ENCODE peak calls at places on chromosome 3, in ten cellular contexts. R is MM.1S; P is body of pancreas; A is heart right ventricle; V is neuronal stem cell; B is colonic mucosa; T is mesenchymal stem cell; W is HCT116; U is substantia nigra; Y is CD4-positive, CD25-positive, alpha-beta regulatory T cell. H is an unnamed sample.

GRCh38 chr3:69649120-69649519 is 90.1 kb upstream of the MITF start:
- DNase-seq in R (no peak), P (no peak), A (no peak), V (no peak), B (no peak), T (no peak), W (no peak), U (no peak), Y (no peak), H (no peak)

GRCh38 chr3:164604687-164605086 is 473.6 kb downstream of the SI start:
- DNase-seq in R (no peak), P (peak), A (no peak), V (no peak), B (no peak), T (peak), W (no peak), U (no peak), Y (no peak), H (no peak)

GRCh38 chr3:114361391-114361790 is 67.6 kb downstream of the TIGIT start:
- DNase-seq in R (no peak), P (no peak), A (no peak), V (no peak), B (no peak), T (no peak), W (no peak), U (no peak), Y (no peak), H (no peak)

GRCh38 chr3:3560566-3561336 is 238.5 kb upstream of the LRRN1 start:
- DNase-seq in R (no peak), P (no peak), A (no peak), V (no peak), B (no peak), T (peak), W (no peak), U (no peak), Y (no peak), H (no peak)

GRCh38 chr3:10945683-10946287 is 46.8 kb upstream of the SLC6A1 start:
- DNase-seq in R (peak), P (peak), A (peak), V (peak), B (peak), T (peak), W (peak), U (peak), Y (peak), H (peak)

GRCh38 chr3:81492048-81492447 is 269.4 kb downstream of the GBE1 start:
- DNase-seq in R (no peak), P (no peak), A (no peak), V (no peak), B (no peak), T (peak), W (no peak), U (no peak), Y (no peak), H (no peak)

GRCh38 chr3:128794067-128794768 is 68.2 kb downstream of the RAB7A start:
- DNase-seq in R (no peak), P (no peak), A (no peak), V (no peak), B (no peak), T (peak), W (peak), U (no peak), Y (no peak), H (no peak)

GRCh38 chr3:197302696-197303341 is 4.4 kb upstream of the DLG1 start:
- DNase-seq in R (no peak), P (no peak), A (no peak), V (no peak), B (no peak), T (peak), W (no peak), U (no peak), Y (no peak), H (no peak)

GRCh38 chr3:35254917-35255316 is 384.4 kb upstream of the ARPP21 start:
- DNase-seq in R (no peak), P (no peak), A (no peak), V (no peak), B (no peak), T (no peak), W (no peak), U (no peak), Y (no peak), H (no peak)

GRCh38 chr3:25376346-25376745 is 51.7 kb upstream of the RARB start:
- DNase-seq in R (no peak), P (no peak), A (no peak), V (no peak), B (no peak), T (no peak), W (no peak), U (no peak), Y (no peak), H (no peak)

GRCh38 chr3:89571298-89571697 is 463.9 kb downstream of the EPHA3 start:
- DNase-seq in R (no peak), P (no peak), A (peak), V (no peak), B (no peak), T (no peak), W (no peak), U (no peak), Y (no peak), H (no peak)

GRCh38 chr3:4866841-4867240 is 112.4 kb upstream of the BHLHE40 start:
- DNase-seq in R (no peak), P (no peak), A (no peak), V (no peak), B (peak), T (peak), W (no peak), U (no peak), Y (no peak), H (no peak)

GRCh38 chr3:132867956-132868355 is 145.7 kb upstream of the NPHP3 start:
- DNase-seq in R (no peak), P (no peak), A (no peak), V (no peak), B (no peak), T (peak), W (no peak), U (no peak), Y (no peak), H (no peak)

GRCh38 chr3:11001020-11001657 is 8.6 kb downstream of the SLC6A1 start:
- DNase-seq in R (no peak), P (peak), A (no peak), V (peak), B (no peak), T (no peak), W (no peak), U (no peak), Y (no peak), H (no peak)

GRCh38 chr3:141738636-141739363 is 702 bp downstream of the RNF7 start:
- DNase-seq in R (peak), P (peak), A (no peak), V (no peak), B (peak), T (peak), W (no peak), U (no peak), Y (no peak), H (no peak)

GRCh38 chr3:53049987-53050386 is 4.1 kb upstream of the SFMBT1 start:
- DNase-seq in R (no peak), P (no peak), A (no peak), V (no peak), B (no peak), T (no peak), W (no peak), U (no peak), Y (no peak), H (no peak)

GRCh38 chr3:146555311-146555710 is 10.9 kb upstream of the PLSCR1 start:
- DNase-seq in R (no peak), P (no peak), A (no peak), V (no peak), B (no peak), T (no peak), W (no peak), U (no peak), Y (no peak), H (no peak)

GRCh38 chr3:132432639-132433038 is 15.3 kb downstream of the DNAJC13 start:
- DNase-seq in R (no peak), P (no peak), A (no peak), V (no peak), B (no peak), T (peak), W (peak), U (no peak), Y (no peak), H (no peak)

GRCh38 chr3:52396011-52396906 is 48.6 kb downstream of the SEMA3G start:
- DNase-seq in R (no peak), P (no peak), A (no peak), V (no peak), B (no peak), T (no peak), W (no peak), U (no peak), Y (no peak), H (peak)

GRCh38 chr3:13767896-13768295 is 112.0 kb downstream of the WNT7A start:
- DNase-seq in R (no peak), P (no peak), A (no peak), V (no peak), B (no peak), T (no peak), W (no peak), U (no peak), Y (no peak), H (no peak)

GRCh38 chr3:23611737-23612295 is 193.9 kb upstream of the UBE2E1 start:
- DNase-seq in R (no peak), P (peak), A (peak), V (no peak), B (no peak), T (peak), W (no peak), U (peak), Y (no peak), H (peak)

GRCh38 chr3:76199382-76199781 is 414.0 kb upstream of the ZNF717 start:
- DNase-seq in R (no peak), P (no peak), A (no peak), V (no peak), B (no peak), T (no peak), W (no peak), U (no peak), Y (no peak), H (no peak)

GRCh38 chr3:10973196-10973595 is 19.4 kb upstream of the SLC6A1 start:
- DNase-seq in R (no peak), P (no peak), A (no peak), V (no peak), B (no peak), T (no peak), W (no peak), U (no peak), Y (no peak), H (no peak)

GRCh38 chr3:169945313-169945712 is 21.3 kb upstream of the SEC62 start:
- DNase-seq in R (peak), P (no peak), A (no peak), V (no peak), B (peak), T (peak), W (no peak), U (no peak), Y (no peak), H (no peak)

GRCh38 chr3:124599779-124600693 is 130.2 kb upstream of the UMPS start:
- DNase-seq in R (peak), P (no peak), A (no peak), V (no peak), B (peak), T (no peak), W (peak), U (no peak), Y (no peak), H (no peak)

GRCh38 chr3:63141-63845 is 133.3 kb upstream of the CHL1 start:
- DNase-seq in R (no peak), P (peak), A (no peak), V (no peak), B (no peak), T (no peak), W (no peak), U (no peak), Y (no peak), H (no peak)

GRCh38 chr3:49899815-49900214 is 3.9 kb downstream of the MST1R start:
- DNase-seq in R (no peak), P (no peak), A (no peak), V (no peak), B (no peak), T (no peak), W (no peak), U (no peak), Y (no peak), H (no peak)

GRCh38 chr3:70984756-70985155 is 598.8 kb downstream of the FOXP1 start:
- DNase-seq in R (no peak), P (no peak), A (no peak), V (no peak), B (no peak), T (peak), W (no peak), U (no peak), Y (no peak), H (no peak)

GRCh38 chr3:52237006-52237658 is 1.8 kb downstream of the TWF2 start:
- DNase-seq in R (no peak), P (no peak), A (no peak), V (no peak), B (no peak), T (no peak), W (no peak), U (no peak), Y (no peak), H (no peak)

GRCh38 chr3:194671511-194671899 is 486 bp downstream of the LSG1 start:
- DNase-seq in R (peak), P (no peak), A (no peak), V (no peak), B (no peak), T (peak), W (peak), U (no peak), Y (peak), H (no peak)

GRCh38 chr3:155876537-155876936 is 6.1 kb downstream of the GMPS start:
- DNase-seq in R (no peak), P (no peak), A (no peak), V (no peak), B (no peak), T (no peak), W (no peak), U (no peak), Y (no peak), H (no peak)

GRCh38 chr3:155737844-155738460 is 6.9 kb downstream of the PLCH1 start:
- DNase-seq in R (no peak), P (peak), A (no peak), V (no peak), B (peak), T (no peak), W (peak), U (no peak), Y (no peak), H (no peak)

GRCh38 chr3:67077656-67078055 is 79.5 kb downstream of the KBTBD8 start:
- DNase-seq in R (no peak), P (no peak), A (no peak), V (no peak), B (no peak), T (no peak), W (no peak), U (no peak), Y (no peak), H (no peak)

GRCh38 chr3:142353571-142353970 is 94.3 kb downstream of the XRN1 start:
- DNase-seq in R (no peak), P (no peak), A (no peak), V (no peak), B (no peak), T (peak), W (no peak), U (no peak), Y (no peak), H (no peak)

GRCh38 chr3:40580494-40581091 is 55.8 kb downstream of the ZNF621 start:
- DNase-seq in R (peak), P (peak), A (peak), V (peak), B (peak), T (peak), W (peak), U (peak), Y (peak), H (peak)

DNA sequence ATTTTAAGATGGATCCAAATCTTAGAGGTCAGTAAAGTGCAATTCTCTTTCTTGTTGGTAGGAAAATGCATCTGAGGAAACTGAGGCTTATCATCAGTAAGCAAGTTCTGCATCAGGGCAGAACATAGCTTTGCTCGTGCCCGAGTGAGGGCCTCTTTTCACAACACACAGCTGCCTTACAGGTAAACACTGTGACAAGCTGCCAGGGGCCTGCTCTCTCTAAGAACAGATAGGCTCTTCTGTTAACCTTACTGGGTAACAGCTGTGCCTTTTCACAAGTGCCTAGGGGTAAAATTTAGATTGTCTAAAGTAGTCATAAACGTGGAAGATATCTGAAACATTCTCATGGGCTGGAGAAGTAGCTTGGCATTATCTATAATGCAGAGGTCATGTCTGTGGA is 118.1 kb downstream of the C3orf38 start:
- DNase-seq in R (no peak), P (peak), A (no peak), V (no peak), B (no peak), T (no peak), W (no peak), U (no peak), Y (no peak), H (no peak)
- H3K27ac ChIP-seq in R (no peak), P (no peak), A (no peak), V (no peak), B (no peak), T (no peak), W (no peak), U (no peak), Y (no peak), H (no peak)

GRCh38 chr3:29185706-29186105 is 95.2 kb upstream of the RBMS3 start:
- DNase-seq in R (no peak), P (no peak), A (no peak), V (no peak), B (no peak), T (peak), W (no peak), U (no peak), Y (no peak), H (no peak)

GRCh38 chr3:29186131-29186599 is 94.7 kb upstream of the RBMS3 start:
- DNase-seq in R (no peak), P (no peak), A (no peak), V (no peak), B (no peak), T (peak), W (peak), U (no peak), Y (no peak), H (no peak)

GRCh38 chr3:29181149-29181780 is 99.6 kb upstream of the RBMS3 start:
- DNase-seq in R (peak), P (no peak), A (no peak), V (no peak), B (no peak), T (no peak), W (no peak), U (no peak), Y (no peak), H (no peak)

GRCh38 chr3:29181872-29182271 is 99.0 kb upstream of the RBMS3 start:
- DNase-seq in R (no peak), P (no peak), A (no peak), V (no peak), B (no peak), T (no peak), W (no peak), U (no peak), Y (no peak), H (no peak)

DNA sequence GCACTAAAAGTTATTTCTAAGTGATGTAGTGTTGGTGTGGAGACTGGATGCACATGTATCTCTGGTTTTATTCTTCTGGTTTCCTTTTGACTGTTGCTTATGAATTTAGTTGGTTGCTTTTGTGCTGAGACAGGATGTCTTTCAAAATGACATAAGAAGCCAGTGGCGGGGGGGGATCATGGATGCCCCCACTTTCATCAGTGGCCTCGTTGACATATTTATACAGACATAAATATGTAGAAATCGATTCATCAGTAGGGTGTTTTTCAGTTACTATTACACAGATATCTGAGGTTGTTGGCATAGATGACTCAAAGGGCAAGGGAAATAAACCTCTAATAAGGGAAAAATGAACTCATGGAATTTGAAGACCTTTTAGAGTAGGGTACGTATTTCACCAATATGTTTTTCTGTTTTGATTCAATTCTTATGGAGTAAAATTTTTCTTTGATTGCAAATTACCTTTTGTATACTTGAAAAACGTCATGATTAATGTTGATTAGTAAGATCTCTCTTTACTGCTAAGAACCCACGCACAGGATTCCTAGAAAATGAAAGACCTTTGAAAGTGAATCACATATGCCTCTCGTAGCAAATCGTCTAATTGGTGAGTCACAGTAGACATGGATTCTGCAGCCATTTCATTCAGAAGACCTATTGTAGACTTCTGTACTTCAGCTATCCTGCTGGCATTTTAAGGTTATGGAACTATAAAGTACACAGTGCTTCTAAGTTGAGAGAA is 97.4 kb upstream of the RBMS3 start:
- DNase-seq in R (no peak), P (no peak), A (no peak), V (no peak), B (no peak), T (peak), W (no peak), U (no peak), Y (no peak), H (no peak)
- H3K27ac ChIP-seq in R (no peak), P (no peak), A (no peak), V (no peak), B (no peak), T (no peak), W (no peak), U (no peak), Y (no peak), H (no peak)

DNA sequence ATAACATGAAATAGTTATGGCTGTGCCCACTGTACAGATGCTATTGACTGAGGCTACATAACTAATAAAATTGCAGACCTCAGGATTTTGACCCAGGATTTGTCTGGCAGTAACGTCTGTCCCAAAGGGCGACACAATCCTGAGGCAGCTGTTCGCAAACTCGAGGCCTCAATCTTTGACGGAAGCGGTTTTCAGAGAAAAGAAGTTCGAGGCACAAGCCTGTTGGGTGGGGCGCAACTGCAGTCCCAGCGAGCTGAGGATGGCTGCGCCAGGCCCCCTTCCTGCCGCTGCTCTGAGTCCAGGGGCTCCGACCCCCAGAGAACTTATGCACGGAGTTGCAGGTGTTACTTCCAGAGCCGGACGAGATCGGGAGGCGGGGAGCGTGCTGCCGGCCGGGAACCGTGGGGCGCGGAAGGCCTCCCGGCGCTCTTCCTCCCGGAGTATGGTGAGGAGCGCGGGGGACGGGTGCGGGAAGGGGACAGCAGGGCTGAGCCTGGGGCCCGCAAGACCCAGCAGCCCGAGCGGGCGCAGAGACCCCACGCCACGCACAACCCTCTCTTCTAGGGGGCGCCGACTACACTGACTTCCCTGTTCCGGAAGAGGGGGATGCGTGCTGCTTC is at the start of gene PARP15:
- DNase-seq in R (no peak), P (no peak), A (peak), V (no peak), B (peak), T (peak), W (no peak), U (no peak), Y (peak), H (peak)
- H3K27ac ChIP-seq in R (no peak), P (no peak), A (no peak), V (no peak), B (no peak), T (no peak), W (no peak), U (no peak), Y (peak), H (no peak)

DNA sequence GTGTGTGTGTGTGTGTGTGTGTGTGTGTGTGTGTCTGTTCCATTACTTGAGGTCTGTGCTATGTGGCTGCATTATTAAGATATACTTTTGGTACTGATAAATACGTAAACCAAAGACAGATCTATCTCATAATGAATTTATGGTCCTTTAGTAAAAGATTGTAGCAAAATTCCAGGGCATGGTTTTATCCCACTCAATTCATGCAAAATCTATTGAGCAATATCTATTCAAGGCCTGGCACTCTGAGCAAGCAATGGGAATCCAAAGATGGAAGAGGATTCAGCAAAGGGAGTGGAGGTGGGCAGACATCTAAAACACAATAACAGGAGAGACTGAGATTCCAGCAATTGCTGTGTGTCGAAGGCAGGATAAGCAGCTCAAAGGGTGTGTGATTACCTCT is 86.8 kb downstream of the RFTN1 start:
- DNase-seq in R (no peak), P (no peak), A (no peak), V (no peak), B (no peak), T (no peak), W (no peak), U (no peak), Y (no peak), H (no peak)
- H3K27ac ChIP-seq in R (no peak), P (no peak), A (no peak), V (no peak), B (no peak), T (no peak), W (no peak), U (no peak), Y (no peak), H (no peak)

H was measured in aorta.